ENCODE peak calls at places on chromosomes 5 and 9, in five cellular contexts. F is cardiac muscle cell, Q is progenitor cell of endocrine pancreas, X is heart right ventricle, N is fibroblast of lung. V is an unnamed sample.

GRCh38 chr9:130541533-130541932 is 37.8 kb upstream of the FUBP3 start:
- DNase-seq in F (no peak), Q (no peak), X (no peak), N (no peak), V (no peak)

GRCh38 chr5:103174147-103174546 is 54.0 kb downstream of the PPIP5K2 start:
- DNase-seq in F (no peak), Q (no peak), X (no peak), N (no peak), V (no peak)

GRCh38 chr9:2289234-2289755 is 274.1 kb downstream of the SMARCA2 start:
- DNase-seq in F (no peak), Q (no peak), X (no peak), N (no peak), V (no peak)

GRCh38 chr5:9644630-9645029 is 14.5 kb upstream of the TAS2R1 start:
- DNase-seq in F (no peak), Q (no peak), X (no peak), N (no peak), V (no peak)

GRCh38 chr9:88645869-88646204 is 110.9 kb downstream of the NXNL2 start:
- DNase-seq in F (no peak), Q (no peak), X (no peak), N (peak; percentile 8), V (no peak)

GRCh38 chr5:42992035-42992570 is 48.0 kb downstream of the ANXA2R start:
- DNase-seq in F (peak; percentile 52), Q (no peak), X (peak; percentile 91), N (peak; percentile 95), V (peak; percentile 71)

GRCh38 chr5:20497356-20497755 is 509.4 kb upstream of the CDH18 start:
- DNase-seq in F (no peak), Q (no peak), X (no peak), N (no peak), V (no peak)

GRCh38 chr5:112923148-112923917 is 1.3 kb upstream of the REEP5 start:
- DNase-seq in F (no peak), Q (no peak), X (no peak), N (no peak), V (no peak)

GRCh38 chr9:109863961-109864360 is 84.0 kb downstream of the PALM2AKAP2 start:
- DNase-seq in F (no peak), Q (no peak), X (peak; percentile 32), N (no peak), V (no peak)

GRCh38 chr5:172043822-172044221 is 37.4 kb upstream of the FBXW11 start:
- DNase-seq in F (no peak), Q (no peak), X (no peak), N (no peak), V (no peak)

GRCh38 chr9:130940693-130941576 is 1.9 kb upstream of the FIBCD1 start:
- DNase-seq in F (peak; percentile 76), Q (peak; percentile 89), X (peak; percentile 45), N (peak; percentile 31), V (peak; percentile 90)

GRCh38 chr5:41637424-41637823 is 127.0 kb upstream of the PLCXD3 start:
- DNase-seq in F (no peak), Q (no peak), X (no peak), N (no peak), V (no peak)

GRCh38 chr5:80754900-80755299 is 100.1 kb upstream of the DHFR start:
- DNase-seq in F (no peak), Q (no peak), X (peak; percentile 15), N (peak; percentile 22), V (no peak)

GRCh38 chr9:133149130-133150015 is 14.3 kb downstream of the GBGT1 start:
- DNase-seq in F (peak; percentile 92), Q (peak; percentile 70), X (peak; percentile 88), N (peak; percentile 83), V (peak; percentile 87)

GRCh38 chr9:116520218-116520617 is 166.9 kb upstream of the TRIM32 start:
- DNase-seq in F (no peak), Q (no peak), X (no peak), N (no peak), V (no peak)

GRCh38 chr5:72036951-72037350 is 70.3 kb upstream of the MAP1B start:
- DNase-seq in F (peak; percentile 15), Q (no peak), X (no peak), N (no peak), V (peak; percentile 2)

GRCh38 chr5:59069438-59070079 is 486.7 kb downstream of the RAB3C start:
- DNase-seq in F (no peak), Q (no peak), X (peak; percentile 37), N (peak; percentile 93), V (peak; percentile 21)

GRCh38 chr5:126107381-126107780 is 315.8 kb upstream of the GRAMD2B start:
- DNase-seq in F (no peak), Q (no peak), X (no peak), N (no peak), V (no peak)

GRCh38 chr5:150788974-150789373 is 10.4 kb downstream of the SMIM3 start:
- DNase-seq in F (no peak), Q (no peak), X (no peak), N (no peak), V (no peak)

GRCh38 chr5:3828761-3829160 is 233.1 kb downstream of the IRX1 start:
- DNase-seq in F (no peak), Q (no peak), X (no peak), N (no peak), V (no peak)

GRCh38 chr9:91060520-91061343 is 259.1 kb downstream of the SYK start:
- DNase-seq in F (no peak), Q (no peak), X (peak; percentile 25), N (peak; percentile 100), V (peak; percentile 47)

GRCh38 chr5:152246401-152246800 is 158.7 kb downstream of the NMUR2 start:
- DNase-seq in F (peak; percentile 87), Q (peak; percentile 59), X (peak; percentile 28), N (peak; percentile 12), V (peak; percentile 56)

GRCh38 chr5:152140391-152140790 is 215.7 kb upstream of the GLRA1 start:
- DNase-seq in F (no peak), Q (no peak), X (no peak), N (no peak), V (no peak)

GRCh38 chr5:85931220-85931619 is 686.5 kb upstream of the COX7C start:
- DNase-seq in F (no peak), Q (no peak), X (no peak), N (no peak), V (no peak)

GRCh38 chr5:73297430-73297829 is 124.4 kb downstream of the TMEM174 start:
- DNase-seq in F (no peak), Q (no peak), X (no peak), N (no peak), V (no peak)

GRCh38 chr5:73298251-73299016 is 125.4 kb downstream of the TMEM174 start:
- DNase-seq in F (no peak), Q (no peak), X (no peak), N (peak; percentile 85), V (no peak)

GRCh38 chr5:73295447-73295846 is 122.5 kb downstream of the TMEM174 start:
- DNase-seq in F (no peak), Q (no peak), X (no peak), N (no peak), V (no peak)

GRCh38 chr5:73299017-73299630 is 126.1 kb downstream of the TMEM174 start:
- DNase-seq in F (peak; percentile 54), Q (no peak), X (no peak), N (peak; percentile 31), V (peak; percentile 74)

DNA sequence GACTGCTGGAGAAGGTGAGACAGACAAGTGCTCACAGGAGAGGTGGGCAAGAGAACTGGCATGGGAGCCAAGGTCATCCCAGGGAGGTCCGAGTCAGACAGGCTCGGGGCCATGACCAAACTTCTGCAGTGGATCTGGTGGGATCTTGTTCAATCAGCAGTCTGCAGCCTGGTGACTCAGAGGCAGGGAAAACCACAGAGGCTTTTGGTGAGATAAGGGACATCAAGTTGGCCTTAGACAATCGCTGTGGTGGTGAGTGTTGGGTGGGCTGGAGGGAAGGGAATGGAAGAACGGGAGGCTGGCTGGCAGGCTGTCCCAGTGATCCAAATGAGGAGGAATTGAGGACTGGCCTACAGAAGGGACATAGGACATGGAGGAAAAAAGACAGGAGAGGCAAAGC is 123.8 kb downstream of the TMEM174 start:
- DNase-seq in F (no peak), Q (no peak), X (no peak), N (peak; percentile 51), V (no peak)
- TF ChIP-seq CTCF in F (no peak), Q (no peak), X (no peak), N (no peak), V (no peak)

GRCh38 chr9:128285033-128285784 is 9.1 kb downstream of the SWI5 start:
- DNase-seq in F (no peak), Q (no peak), X (no peak), N (no peak), V (no peak)
- TF ChIP-seq CTCF in F (no peak), Q (no peak), X (no peak), N (no peak), V (no peak)

DNA sequence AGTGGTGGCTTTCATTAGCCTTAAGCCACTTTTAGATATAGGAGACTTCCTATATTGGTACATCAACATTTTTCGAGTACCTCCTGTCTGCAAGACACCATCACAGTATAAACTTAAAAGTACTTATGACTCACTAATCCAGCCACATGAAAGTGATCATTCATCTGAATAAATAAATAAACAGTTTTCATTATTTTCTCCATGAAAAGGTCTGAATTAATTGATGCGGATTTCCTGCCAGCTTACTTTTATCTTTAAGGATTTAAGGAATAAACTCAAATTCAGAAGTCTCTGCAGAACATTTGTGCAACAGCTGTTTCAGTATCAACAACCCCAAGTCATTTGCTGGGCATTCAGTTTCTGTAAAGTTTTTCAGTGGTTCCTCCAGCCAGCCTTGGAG is 4.0 kb downstream of the SAP30L start:
- DNase-seq in F (no peak), Q (no peak), X (no peak), N (peak; percentile 43), V (no peak)
- TF ChIP-seq CTCF in F (no peak), Q (no peak), X (no peak), N (no peak), V (no peak)

GRCh38 chr5:179187681-179188575 is 127.8 kb downstream of the ZNF354C start:
- DNase-seq in F (no peak), Q (no peak), X (no peak), N (peak; percentile 17), V (no peak)

GRCh38 chr5:179188636-179189035 is 128.5 kb downstream of the ZNF354C start:
- DNase-seq in F (no peak), Q (no peak), X (no peak), N (no peak), V (no peak)

GRCh38 chr5:179186801-179187200 is 126.6 kb downstream of the ZNF354C start:
- DNase-seq in F (no peak), Q (no peak), X (no peak), N (no peak), V (no peak)

GRCh38 chr5:179186092-179186419 is 125.9 kb downstream of the ZNF354C start:
- DNase-seq in F (no peak), Q (no peak), X (no peak), N (no peak), V (no peak)

GRCh38 chr5:179187229-179187678 is 127.1 kb downstream of the ZNF354C start:
- DNase-seq in F (no peak), Q (no peak), X (no peak), N (no peak), V (no peak)
- TF ChIP-seq CTCF in F (peak; percentile 29), Q (peak; percentile 38), X (no peak), N (peak; percentile 30), V (no peak)

GRCh38 chr5:37212096-37212495 is 37.1 kb downstream of the CPLANE1 start:
- DNase-seq in F (no peak), Q (no peak), X (no peak), N (no peak), V (no peak)
- TF ChIP-seq CTCF in F (no peak), Q (no peak), X (no peak), N (no peak), V (no peak)

V was measured in Calu3.